ENCODE peak calls at places on chromosomes 5 and 9, in five cellular contexts. S, D, G, I and E are unnamed samples.

GRCh38 chr5:66828551-66829421 is 232.6 kb downstream of the MAST4 start:
- DNase-seq in S (peak), D (peak), G (no peak), I (peak), E (peak)

GRCh38 chr9:12719431-12719830 is 26.2 kb downstream of the TYRP1 start:
- DNase-seq in S (no peak), D (peak), G (no peak), I (no peak), E (no peak)

GRCh38 chr9:115353681-115354080 is 235.7 kb upstream of the TNC start:
- DNase-seq in S (no peak), D (no peak), G (peak), I (no peak), E (no peak)

GRCh38 chr5:159819671-159820411 is 96.4 kb upstream of the ADRA1B start:
- DNase-seq in S (no peak), D (peak), G (no peak), I (no peak), E (no peak)

GRCh38 chr9:94287877-94288513 is 28.9 kb downstream of the ZNF169 start:
- DNase-seq in S (no peak), D (no peak), G (no peak), I (no peak), E (no peak)

GRCh38 chr9:90774682-90775081 is 26.9 kb upstream of the SYK start:
- DNase-seq in S (no peak), D (no peak), G (no peak), I (no peak), E (no peak)

GRCh38 chr5:85077581-85077980 is 692.9 kb upstream of the EDIL3 start:
- DNase-seq in S (no peak), D (no peak), G (no peak), I (no peak), E (no peak)

GRCh38 chr5:38600334-38601045 is 44.0 kb upstream of the LIFR start:
- DNase-seq in S (no peak), D (no peak), G (no peak), I (no peak), E (no peak)

GRCh38 chr5:169701910-169702451 is 64.9 kb downstream of the DOCK2 start:
- DNase-seq in S (no peak), D (peak), G (no peak), I (no peak), E (no peak)

GRCh38 chr5:64295100-64295499 is 129.5 kb downstream of the RNF180 start:
- DNase-seq in S (no peak), D (no peak), G (no peak), I (no peak), E (no peak)

GRCh38 chr5:56985941-56986630 is 34.2 kb upstream of the MIER3 start:
- DNase-seq in S (no peak), D (peak), G (no peak), I (no peak), E (no peak)

GRCh38 chr9:116380496-116380995 is 227.0 kb downstream of the PAPPA start:
- DNase-seq in S (no peak), D (no peak), G (no peak), I (no peak), E (no peak)

GRCh38 chr5:41524174-41524573 is 13.8 kb upstream of the PLCXD3 start:
- DNase-seq in S (no peak), D (no peak), G (no peak), I (no peak), E (no peak)

GRCh38 chr5:58182287-58182841 is 277.5 kb downstream of the PLK2 start:
- DNase-seq in S (no peak), D (no peak), G (no peak), I (no peak), E (no peak)